ENCODE peak calls at places on chromosomes 16 and 17, in nine cellular contexts. One of them, this sample, is unnamed.

GRCh38 chr16:85220125-85220839 is 108.0 kb upstream of the CIBAR2 start:
- DNase-seq in sigmoid colon: peak
- DNase-seq in DND-41: no peak
- DNase-seq in IMR-90: peak
- DNase-seq in aorta: peak
- DNase-seq in CD4-positive, alpha-beta T cell: no peak
- DNase-seq in body of pancreas: peak
- DNase-seq in left ventricle myocardium inferior: peak
- DNase-seq in PC-3: peak
- DNase-seq in this sample: no peak

GRCh38 chr17:51461578-51462004 is 201.2 kb downstream of the UTP18 start:
- DNase-seq in sigmoid colon: no peak
- DNase-seq in DND-41: peak
- DNase-seq in IMR-90: peak
- DNase-seq in aorta: no peak
- DNase-seq in CD4-positive, alpha-beta T cell: peak
- DNase-seq in body of pancreas: peak
- DNase-seq in left ventricle myocardium inferior: peak
- DNase-seq in PC-3: peak
- DNase-seq in this sample: peak

GRCh38 chr17:27471321-27472269 is 15.3 kb downstream of the KSR1 start:
- DNase-seq in sigmoid colon: no peak
- DNase-seq in DND-41: no peak
- DNase-seq in IMR-90: peak
- DNase-seq in aorta: no peak
- DNase-seq in CD4-positive, alpha-beta T cell: peak
- DNase-seq in body of pancreas: no peak
- DNase-seq in left ventricle myocardium inferior: no peak
- DNase-seq in PC-3: no peak
- DNase-seq in this sample: no peak

GRCh38 chr16:82634955-82635610 is 8.3 kb downstream of the CDH13 start:
- DNase-seq in sigmoid colon: peak
- DNase-seq in DND-41: no peak
- DNase-seq in IMR-90: no peak
- DNase-seq in aorta: no peak
- DNase-seq in CD4-positive, alpha-beta T cell: no peak
- DNase-seq in body of pancreas: no peak
- DNase-seq in left ventricle myocardium inferior: no peak
- DNase-seq in PC-3: no peak
- DNase-seq in this sample: no peak

GRCh38 chr16:80527297-80527696 is 13.5 kb upstream of the DYNLRB2 start:
- DNase-seq in sigmoid colon: no peak
- DNase-seq in DND-41: peak
- DNase-seq in IMR-90: peak
- DNase-seq in aorta: no peak
- DNase-seq in CD4-positive, alpha-beta T cell: peak
- DNase-seq in body of pancreas: no peak
- DNase-seq in left ventricle myocardium inferior: no peak
- DNase-seq in PC-3: peak
- DNase-seq in this sample: peak

GRCh38 chr17:48642059-48642842 is 16.1 kb upstream of the HOXB9 start:
- DNase-seq in sigmoid colon: peak
- DNase-seq in DND-41: no peak
- DNase-seq in IMR-90: no peak
- DNase-seq in aorta: peak
- DNase-seq in CD4-positive, alpha-beta T cell: no peak
- DNase-seq in body of pancreas: no peak
- DNase-seq in left ventricle myocardium inferior: no peak
- DNase-seq in PC-3: no peak
- DNase-seq in this sample: peak

GRCh38 chr17:17043668-17044226 is 1.5 kb downstream of the MPRIP start:
- DNase-seq in sigmoid colon: no peak
- DNase-seq in DND-41: no peak
- DNase-seq in IMR-90: peak
- DNase-seq in aorta: peak
- DNase-seq in CD4-positive, alpha-beta T cell: no peak
- DNase-seq in body of pancreas: no peak
- DNase-seq in left ventricle myocardium inferior: no peak
- DNase-seq in PC-3: peak
- DNase-seq in this sample: no peak

GRCh38 chr16:51569204-51569911 is 418.3 kb upstream of the SALL1 start:
- DNase-seq in sigmoid colon: no peak
- DNase-seq in DND-41: no peak
- DNase-seq in IMR-90: no peak
- DNase-seq in aorta: no peak
- DNase-seq in CD4-positive, alpha-beta T cell: no peak
- DNase-seq in body of pancreas: no peak
- DNase-seq in left ventricle myocardium inferior: no peak
- DNase-seq in PC-3: no peak
- DNase-seq in this sample: no peak

GRCh38 chr17:78315355-78316114 is 44.3 kb downstream of the SOCS3 start:
- DNase-seq in sigmoid colon: peak
- DNase-seq in DND-41: no peak
- DNase-seq in IMR-90: peak
- DNase-seq in aorta: peak
- DNase-seq in CD4-positive, alpha-beta T cell: peak
- DNase-seq in body of pancreas: peak
- DNase-seq in left ventricle myocardium inferior: peak
- DNase-seq in PC-3: peak
- DNase-seq in this sample: peak

GRCh38 chr16:31441956-31442355 is 633 bp downstream of the ZNF843 start:
- DNase-seq in sigmoid colon: peak
- DNase-seq in DND-41: no peak
- DNase-seq in IMR-90: no peak
- DNase-seq in aorta: peak
- DNase-seq in CD4-positive, alpha-beta T cell: no peak
- DNase-seq in body of pancreas: no peak
- DNase-seq in left ventricle myocardium inferior: no peak
- DNase-seq in PC-3: no peak
- DNase-seq in this sample: no peak

GRCh38 chr17:1484586-1485310 is 7.7 kb downstream of the MYO1C start:
- DNase-seq in sigmoid colon: peak
- DNase-seq in DND-41: peak
- DNase-seq in IMR-90: no peak
- DNase-seq in aorta: no peak
- DNase-seq in CD4-positive, alpha-beta T cell: peak
- DNase-seq in body of pancreas: peak
- DNase-seq in left ventricle myocardium inferior: peak
- DNase-seq in PC-3: peak
- DNase-seq in this sample: no peak

GRCh38 chr17:75834279-75834920 is 9.8 kb downstream of the UNC13D start:
- DNase-seq in sigmoid colon: no peak
- DNase-seq in DND-41: no peak
- DNase-seq in IMR-90: no peak
- DNase-seq in aorta: no peak
- DNase-seq in CD4-positive, alpha-beta T cell: no peak
- DNase-seq in body of pancreas: no peak
- DNase-seq in left ventricle myocardium inferior: no peak
- DNase-seq in PC-3: no peak
- DNase-seq in this sample: no peak

GRCh38 chr17:75832652-75833400 is 11.4 kb downstream of the UNC13D start:
- DNase-seq in sigmoid colon: no peak
- DNase-seq in DND-41: peak
- DNase-seq in IMR-90: no peak
- DNase-seq in aorta: no peak
- DNase-seq in CD4-positive, alpha-beta T cell: peak
- DNase-seq in body of pancreas: no peak
- DNase-seq in left ventricle myocardium inferior: no peak
- DNase-seq in PC-3: no peak
- DNase-seq in this sample: peak

GRCh38 chr17:75830168-75831031 is 13.8 kb downstream of the UNC13D start:
- DNase-seq in sigmoid colon: peak
- DNase-seq in DND-41: peak
- DNase-seq in IMR-90: no peak
- DNase-seq in aorta: no peak
- DNase-seq in CD4-positive, alpha-beta T cell: no peak
- DNase-seq in body of pancreas: no peak
- DNase-seq in left ventricle myocardium inferior: no peak
- DNase-seq in PC-3: peak
- DNase-seq in this sample: peak

GRCh38 chr17:75831032-75831567 is 13.1 kb downstream of the UNC13D start:
- DNase-seq in sigmoid colon: no peak
- DNase-seq in DND-41: no peak
- DNase-seq in IMR-90: no peak
- DNase-seq in aorta: no peak
- DNase-seq in CD4-positive, alpha-beta T cell: no peak
- DNase-seq in body of pancreas: no peak
- DNase-seq in left ventricle myocardium inferior: no peak
- DNase-seq in PC-3: no peak
- DNase-seq in this sample: no peak

GRCh38 chr17:75832164-75832651 is 12.0 kb downstream of the UNC13D start:
- DNase-seq in sigmoid colon: peak
- DNase-seq in DND-41: no peak
- DNase-seq in IMR-90: peak
- DNase-seq in aorta: no peak
- DNase-seq in CD4-positive, alpha-beta T cell: no peak
- DNase-seq in body of pancreas: no peak
- DNase-seq in left ventricle myocardium inferior: no peak
- DNase-seq in PC-3: peak
- DNase-seq in this sample: no peak
- H3K27ac ChIP-seq in sigmoid colon: peak
- H3K27ac ChIP-seq in DND-41: no peak
- H3K27ac ChIP-seq in IMR-90: no peak
- H3K27ac ChIP-seq in aorta: no peak
- H3K27ac ChIP-seq in CD4-positive, alpha-beta T cell: peak
- H3K27ac ChIP-seq in body of pancreas: peak
- H3K27ac ChIP-seq in left ventricle myocardium inferior: peak
- H3K27ac ChIP-seq in PC-3: peak
- H3K27ac ChIP-seq in this sample: no peak

GRCh38 chr16:3099395-3099731 is 269 bp upstream of the ZSCAN10 start:
- DNase-seq in sigmoid colon: no peak
- DNase-seq in DND-41: no peak
- DNase-seq in IMR-90: no peak
- DNase-seq in aorta: no peak
- DNase-seq in CD4-positive, alpha-beta T cell: no peak
- DNase-seq in body of pancreas: no peak
- DNase-seq in left ventricle myocardium inferior: no peak
- DNase-seq in PC-3: no peak
- DNase-seq in this sample: no peak

GRCh38 chr16:3098459-3099394 is at the start of gene ZSCAN10:
- DNase-seq in sigmoid colon: no peak
- DNase-seq in DND-41: no peak
- DNase-seq in IMR-90: no peak
- DNase-seq in aorta: no peak
- DNase-seq in CD4-positive, alpha-beta T cell: no peak
- DNase-seq in body of pancreas: no peak
- DNase-seq in left ventricle myocardium inferior: no peak
- DNase-seq in PC-3: no peak
- DNase-seq in this sample: peak

GRCh38 chr16:3101018-3101840 is 2.1 kb upstream of the ZSCAN10 start:
- DNase-seq in sigmoid colon: no peak
- DNase-seq in DND-41: peak
- DNase-seq in IMR-90: no peak
- DNase-seq in aorta: no peak
- DNase-seq in CD4-positive, alpha-beta T cell: no peak
- DNase-seq in body of pancreas: no peak
- DNase-seq in left ventricle myocardium inferior: no peak
- DNase-seq in PC-3: peak
- DNase-seq in this sample: no peak

GRCh38 chr16:3101841-3102470 is 2.9 kb upstream of the ZSCAN10 start:
- DNase-seq in sigmoid colon: no peak
- DNase-seq in DND-41: no peak
- DNase-seq in IMR-90: no peak
- DNase-seq in aorta: no peak
- DNase-seq in CD4-positive, alpha-beta T cell: no peak
- DNase-seq in body of pancreas: no peak
- DNase-seq in left ventricle myocardium inferior: peak
- DNase-seq in PC-3: no peak
- DNase-seq in this sample: peak

DNA sequence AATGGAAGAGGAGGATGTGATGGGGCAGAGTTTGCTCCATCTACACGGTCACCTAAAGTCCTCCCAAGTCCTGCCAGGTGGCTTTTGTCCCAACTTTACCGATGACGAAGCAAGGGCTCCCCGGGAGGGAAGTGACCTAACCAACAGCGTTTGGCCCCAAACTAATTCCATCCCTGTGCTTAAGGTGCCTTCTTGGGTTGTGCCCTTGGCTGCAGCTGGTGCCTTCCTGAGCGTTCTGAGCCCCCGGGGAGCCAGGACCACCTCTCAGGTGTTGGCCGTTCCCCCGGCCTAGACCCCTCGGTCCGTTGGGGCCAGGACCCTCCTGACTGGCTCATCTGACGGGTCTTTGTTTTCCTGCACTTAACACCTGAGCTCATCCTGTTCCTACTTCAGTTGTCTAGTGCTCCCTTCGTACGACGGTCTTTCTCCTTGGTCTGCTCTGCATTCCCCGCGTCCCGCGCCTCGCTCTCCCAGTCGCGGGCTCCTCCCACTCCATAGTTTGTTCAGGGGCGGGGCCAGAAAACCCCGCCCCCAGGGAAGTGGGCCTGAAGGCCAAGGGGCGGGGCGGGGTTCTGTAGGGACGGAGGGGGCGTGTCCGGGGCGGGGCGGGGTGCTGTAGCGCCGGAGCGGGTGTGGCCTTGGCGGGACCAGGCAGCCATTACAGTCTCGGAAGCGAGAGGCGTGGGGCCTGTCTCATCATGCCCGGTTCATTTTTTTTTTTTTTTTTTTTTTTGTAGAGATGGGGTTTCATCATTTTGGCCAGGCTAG is 822 bp upstream of the ZSCAN10 start:
- DNase-seq in sigmoid colon: peak
- DNase-seq in DND-41: peak
- DNase-seq in IMR-90: peak
- DNase-seq in aorta: peak
- DNase-seq in CD4-positive, alpha-beta T cell: peak
- DNase-seq in body of pancreas: peak
- DNase-seq in left ventricle myocardium inferior: peak
- DNase-seq in PC-3: peak
- DNase-seq in this sample: peak
- H3K27ac ChIP-seq in sigmoid colon: peak
- H3K27ac ChIP-seq in DND-41: no peak
- H3K27ac ChIP-seq in IMR-90: no peak
- H3K27ac ChIP-seq in aorta: no peak
- H3K27ac ChIP-seq in CD4-positive, alpha-beta T cell: no peak
- H3K27ac ChIP-seq in body of pancreas: no peak
- H3K27ac ChIP-seq in left ventricle myocardium inferior: peak
- H3K27ac ChIP-seq in PC-3: no peak
- H3K27ac ChIP-seq in this sample: peak

GRCh38 chr16:81601601-81602251 is 157.1 kb downstream of the CMIP start:
- DNase-seq in sigmoid colon: no peak
- DNase-seq in DND-41: no peak
- DNase-seq in IMR-90: peak
- DNase-seq in aorta: no peak
- DNase-seq in CD4-positive, alpha-beta T cell: no peak
- DNase-seq in body of pancreas: no peak
- DNase-seq in left ventricle myocardium inferior: no peak
- DNase-seq in PC-3: peak
- DNase-seq in this sample: no peak
- H3K27ac ChIP-seq in sigmoid colon: peak
- H3K27ac ChIP-seq in DND-41: no peak
- H3K27ac ChIP-seq in IMR-90: no peak
- H3K27ac ChIP-seq in aorta: no peak
- H3K27ac ChIP-seq in CD4-positive, alpha-beta T cell: no peak
- H3K27ac ChIP-seq in body of pancreas: no peak
- H3K27ac ChIP-seq in left ventricle myocardium inferior: no peak
- H3K27ac ChIP-seq in PC-3: peak
- H3K27ac ChIP-seq in this sample: no peak

DNA sequence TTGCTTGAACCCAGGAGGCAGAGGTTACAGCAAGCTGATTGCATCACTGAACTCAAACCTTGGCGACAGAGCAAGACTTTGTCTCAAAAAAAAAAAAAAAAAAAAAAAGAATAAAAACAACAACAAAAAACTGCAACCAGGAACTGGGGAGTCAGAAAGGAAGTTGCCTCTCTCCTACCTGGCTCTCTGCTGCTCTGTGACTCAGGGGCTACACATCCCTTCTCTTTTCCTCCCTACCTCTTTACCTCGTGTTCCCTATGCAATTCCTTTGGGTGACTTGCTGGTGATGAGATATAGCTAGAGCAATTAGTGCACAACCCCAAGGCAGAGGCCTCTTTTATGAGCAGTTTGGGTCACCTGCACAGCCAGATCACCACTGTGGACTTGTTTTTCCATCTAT is 95.9 kb downstream of the ABCC1 start:
- DNase-seq in sigmoid colon: no peak
- DNase-seq in DND-41: no peak
- DNase-seq in IMR-90: no peak
- DNase-seq in aorta: no peak
- DNase-seq in CD4-positive, alpha-beta T cell: no peak
- DNase-seq in body of pancreas: no peak
- DNase-seq in left ventricle myocardium inferior: no peak
- DNase-seq in PC-3: peak
- DNase-seq in this sample: no peak
- H3K27ac ChIP-seq in sigmoid colon: no peak
- H3K27ac ChIP-seq in DND-41: no peak
- H3K27ac ChIP-seq in IMR-90: no peak
- H3K27ac ChIP-seq in aorta: no peak
- H3K27ac ChIP-seq in CD4-positive, alpha-beta T cell: no peak
- H3K27ac ChIP-seq in body of pancreas: no peak
- H3K27ac ChIP-seq in left ventricle myocardium inferior: peak
- H3K27ac ChIP-seq in PC-3: peak
- H3K27ac ChIP-seq in this sample: no peak

This sample was measured in H1.